ENCODE peak calls at places on chromosomes 7 and 10, in ten cellular contexts. R is NCI-H1105; B is hippocampal formation; V is NCI-H460; D is renal cortical epithelial cell; N is anterior cingulate cortex; W is NAMALWA; J is colonic mucosa; O is upper lobe of right lung; K is CD8-positive, alpha-beta T cell. Q is an unnamed sample.

GRCh38 chr10:97039538-97040247 is 146.1 kb downstream of the SLIT1 start:
- DNase-seq in O (no peak), N (no peak), R (no peak), J (no peak), B (no peak), D (no peak), K (no peak), W (no peak), V (no peak), Q (no peak)

GRCh38 chr7:50304911-50305621 is 550 bp downstream of the IKZF1 start:
- DNase-seq in V (no peak), B (no peak), W (peak), D (no peak), K (peak), J (no peak), R (no peak), O (no peak), N (no peak), Q (no peak)

GRCh38 chr7:92988941-92989540 is 128.7 kb downstream of the SAMD9 start:
- DNase-seq in K (no peak), O (no peak), J (no peak), D (no peak), R (no peak), B (no peak), W (no peak), V (no peak), N (no peak), Q (no peak)

GRCh38 chr10:121648078-121648477 is 49.8 kb upstream of the FGFR2 start:
- DNase-seq in K (no peak), R (no peak), N (peak), W (no peak), O (peak), D (no peak), B (peak), J (no peak), V (no peak), Q (peak)

GRCh38 chr7:143013897-143014296 is 13.0 kb downstream of the OR9A2 start:
- DNase-seq in K (no peak), V (no peak), B (no peak), J (no peak), R (no peak), D (no peak), N (no peak), W (no peak), O (no peak), Q (no peak)

GRCh38 chr7:92158660-92159575 is 20.0 kb downstream of the LRRD1 start:
- DNase-seq in V (no peak), O (no peak), R (no peak), W (no peak), D (peak), B (no peak), K (no peak), N (no peak), J (no peak), Q (no peak)

GRCh38 chr7:46542076-46542475 is 621.0 kb upstream of the IGFBP3 start:
- DNase-seq in R (no peak), B (no peak), J (no peak), W (no peak), V (no peak), N (no peak), O (no peak), D (no peak), K (no peak), Q (no peak)

GRCh38 chr10:114175667-114176066 is 1.7 kb upstream of the CCDC186 start:
- DNase-seq in W (no peak), J (no peak), N (no peak), O (no peak), B (no peak), K (no peak), D (no peak), R (no peak), V (no peak), Q (no peak)

GRCh38 chr7:38021892-38022291 is 101.5 kb downstream of the EPDR1 start:
- DNase-seq in W (no peak), B (no peak), D (no peak), N (no peak), K (no peak), O (no peak), R (no peak), J (no peak), V (no peak), Q (no peak)

GRCh38 chr7:95365151-95365550 is 31.0 kb downstream of the PON3 start:
- DNase-seq in N (no peak), O (no peak), K (no peak), R (no peak), D (peak), V (no peak), W (no peak), J (no peak), B (no peak), Q (no peak)

GRCh38 chr7:136923111-136923510 is 54.7 kb downstream of the CHRM2 start:
- DNase-seq in D (no peak), R (no peak), V (no peak), B (no peak), O (no peak), K (no peak), N (no peak), W (no peak), J (no peak), Q (no peak)

GRCh38 chr7:16991551-16991950 is 109.8 kb upstream of the AGR3 start:
- DNase-seq in J (no peak), N (no peak), R (no peak), O (no peak), B (no peak), V (no peak), K (no peak), W (no peak), D (no peak), Q (no peak)